ENCODE peak calls at places on chromosome 2, in four cellular contexts. O, H, T and Y are unnamed samples.

GRCh38 chr2:240917009-240917683 is 11.0 kb downstream of the CROCC2 start:
- DNase-seq in O (no peak), T (no peak), H (no peak), Y (no peak)

GRCh38 chr2:43019536-43020183 is 206.7 kb downstream of the ZFP36L2 start:
- DNase-seq in T (no peak), H (no peak), O (no peak), Y (no peak)

GRCh38 chr2:150591901-150592300 is 104.4 kb upstream of the RND3 start:
- DNase-seq in T (peak), O (no peak), H (no peak), Y (no peak)

GRCh38 chr2:237597680-237598145 is 7.2 kb upstream of the RAB17 start:
- DNase-seq in O (no peak), T (no peak), H (no peak), Y (no peak)

GRCh38 chr2:29700560-29700959 is 220.8 kb downstream of the ALK start:
- DNase-seq in O (no peak), T (peak), H (no peak), Y (no peak)

GRCh38 chr2:177270531-177270930 is 6.0 kb upstream of the NFE2L2 start:
- DNase-seq in H (no peak), O (no peak), T (no peak), Y (no peak)

GRCh38 chr2:65920659-65921058 is 488.3 kb upstream of the SPRED2 start:
- DNase-seq in T (no peak), H (no peak), O (no peak), Y (no peak)

GRCh38 chr2:154898269-154898668 is 199.8 kb downstream of the KCNJ3 start:
- DNase-seq in O (no peak), H (no peak), T (no peak), Y (no peak)

GRCh38 chr2:68853915-68854314 is 17.3 kb downstream of the BMP10 start:
- DNase-seq in T (no peak), O (no peak), H (no peak), Y (no peak)

GRCh38 chr2:190881480-190882326 is 1.1 kb downstream of the GLS start:
- DNase-seq in T (peak), O (peak), H (peak), Y (peak)

GRCh38 chr2:153145470-153145869 is 333.1 kb downstream of the RPRM start:
- DNase-seq in O (no peak), T (no peak), H (no peak), Y (no peak)

GRCh38 chr2:26792720-26793119 is 6.9 kb downstream of the CENPA start:
- DNase-seq in H (no peak), O (no peak), T (no peak), Y (no peak)

GRCh38 chr2:225889452-225889851 is 489.9 kb downstream of the NYAP2 start:
- DNase-seq in H (no peak), O (peak), T (peak), Y (no peak)

GRCh38 chr2:133424876-133425275 is 143.4 kb downstream of the NCKAP5 start:
- DNase-seq in T (peak), H (no peak), O (no peak), Y (no peak)

GRCh38 chr2:241137276-241138190 is 11.7 kb downstream of the PASK start:
- DNase-seq in O (no peak), T (no peak), H (no peak), Y (no peak)

GRCh38 chr2:190180313-190181065 is 118.0 kb upstream of the MSTN start:
- DNase-seq in O (peak), T (peak), H (peak), Y (peak)

GRCh38 chr2:10012963-10013461 is 30.3 kb upstream of the KLF11 start:
- DNase-seq in O (no peak), T (no peak), H (no peak), Y (no peak)

GRCh38 chr2:229273384-229274338 is 2.6 kb upstream of the PID1 start:
- DNase-seq in T (peak), H (no peak), O (peak), Y (no peak)

GRCh38 chr2:35989523-35989922 is 366.1 kb upstream of the CRIM1 start:
- DNase-seq in H (no peak), O (no peak), T (peak), Y (no peak)

GRCh38 chr2:55718165-55719008 is 24.7 kb upstream of the PNPT1 start:
- DNase-seq in T (peak), O (no peak), H (peak), Y (peak)

GRCh38 chr2:160324161-160324768 is 124.2 kb upstream of the ITGB6 start:
- DNase-seq in T (peak), H (peak), O (no peak), Y (peak)

GRCh38 chr2:240069846-240070245 is 16.5 kb upstream of the OR6B3 start:
- DNase-seq in T (no peak), O (no peak), H (no peak), Y (no peak)

GRCh38 chr2:176647325-176648155 is 378.3 kb downstream of the MTX2 start:
- DNase-seq in O (no peak), H (no peak), T (no peak), Y (no peak)

GRCh38 chr2:125560855-125561254 is 1095.1 kb upstream of the GYPC start:
- DNase-seq in T (no peak), H (no peak), O (no peak), Y (no peak)

GRCh38 chr2:100242416-100242815 is 79.9 kb downstream of the LONRF2 start:
- DNase-seq in H (no peak), O (no peak), T (no peak), Y (no peak)

GRCh38 chr2:101124684-101125366 is 26.4 kb downstream of the TBC1D8 start:
- DNase-seq in O (peak), T (peak), H (no peak), Y (no peak)

GRCh38 chr2:9124231-9124651 is 82.4 kb upstream of the ASAP2 start:
- DNase-seq in T (no peak), O (no peak), H (no peak), Y (no peak)

GRCh38 chr2:20027715-20028434 is 15.4 kb upstream of the MATN3 start:
- DNase-seq in T (peak), O (no peak), H (no peak), Y (no peak)

GRCh38 chr2:108428286-108429009 is 20.6 kb upstream of the GCC2 start:
- DNase-seq in T (no peak), H (no peak), O (no peak), Y (no peak)

GRCh38 chr2:25401307-25402021 is 59.7 kb upstream of the DNMT3A start:
- DNase-seq in O (no peak), T (no peak), H (no peak), Y (no peak)

GRCh38 chr2:206477296-206477695 is 34.0 kb downstream of the ADAM23 start:
- DNase-seq in T (peak), H (no peak), O (no peak), Y (no peak)

GRCh38 chr2:231335591-231335990 is 59.9 kb upstream of the B3GNT7 start:
- DNase-seq in H (no peak), O (no peak), T (no peak), Y (no peak)